ENCODE peak calls at places on chromosomes 5 and 9, in four cellular contexts. One of them, this sample, is unnamed.

GRCh38 chr5:175657593-175658271 is at the start of gene HRH2:
- DNase-seq in AG04449: no peak
- DNase-seq in nephron progenitor cell: peak
- DNase-seq in activated CD8-positive, alpha-beta memory T cell treated with anti-CD3 and anti-CD28 coated beads, Interleukin-2, amount 50 U/mL, for 4 hours: peak
- DNase-seq in this sample: no peak

GRCh38 chr5:176739461-176740051 is 70.8 kb upstream of the UNC5A start:
- DNase-seq in AG04449: no peak
- DNase-seq in nephron progenitor cell: no peak
- DNase-seq in activated CD8-positive, alpha-beta memory T cell treated with anti-CD3 and anti-CD28 coated beads, Interleukin-2, amount 50 U/mL, for 4 hours: no peak
- DNase-seq in this sample: peak

GRCh38 chr5:122500245-122501086 is 188.4 kb downstream of the SNCAIP start:
- DNase-seq in AG04449: no peak
- DNase-seq in nephron progenitor cell: peak
- DNase-seq in activated CD8-positive, alpha-beta memory T cell treated with anti-CD3 and anti-CD28 coated beads, Interleukin-2, amount 50 U/mL, for 4 hours: no peak
- DNase-seq in this sample: peak

GRCh38 chr9:115814081-115814480 is 339.5 kb upstream of the PAPPA start:
- DNase-seq in AG04449: no peak
- DNase-seq in nephron progenitor cell: no peak
- DNase-seq in activated CD8-positive, alpha-beta memory T cell treated with anti-CD3 and anti-CD28 coated beads, Interleukin-2, amount 50 U/mL, for 4 hours: no peak
- DNase-seq in this sample: no peak

GRCh38 chr5:151068571-151069197 is 12.2 kb downstream of the TNIP1 start:
- DNase-seq in AG04449: no peak
- DNase-seq in nephron progenitor cell: no peak
- DNase-seq in activated CD8-positive, alpha-beta memory T cell treated with anti-CD3 and anti-CD28 coated beads, Interleukin-2, amount 50 U/mL, for 4 hours: no peak
- DNase-seq in this sample: no peak

GRCh38 chr9:37497320-37497719 is 11.6 kb downstream of the POLR1E start:
- DNase-seq in AG04449: no peak
- DNase-seq in nephron progenitor cell: no peak
- DNase-seq in activated CD8-positive, alpha-beta memory T cell treated with anti-CD3 and anti-CD28 coated beads, Interleukin-2, amount 50 U/mL, for 4 hours: no peak
- DNase-seq in this sample: no peak

GRCh38 chr9:93965830-93966577 is 10.8 kb upstream of the BARX1 start:
- DNase-seq in AG04449: no peak
- DNase-seq in nephron progenitor cell: no peak
- DNase-seq in activated CD8-positive, alpha-beta memory T cell treated with anti-CD3 and anti-CD28 coated beads, Interleukin-2, amount 50 U/mL, for 4 hours: no peak
- DNase-seq in this sample: no peak

GRCh38 chr9:94945191-94946144 is 219.0 kb downstream of the AOPEP start:
- DNase-seq in AG04449: peak
- DNase-seq in nephron progenitor cell: no peak
- DNase-seq in activated CD8-positive, alpha-beta memory T cell treated with anti-CD3 and anti-CD28 coated beads, Interleukin-2, amount 50 U/mL, for 4 hours: no peak
- DNase-seq in this sample: peak

GRCh38 chr9:70987986-70988385 is 133.4 kb downstream of the TRPM3 start:
- DNase-seq in AG04449: peak
- DNase-seq in nephron progenitor cell: no peak
- DNase-seq in activated CD8-positive, alpha-beta memory T cell treated with anti-CD3 and anti-CD28 coated beads, Interleukin-2, amount 50 U/mL, for 4 hours: no peak
- DNase-seq in this sample: no peak

GRCh38 chr5:158979749-158980521 is 119.8 kb downstream of the EBF1 start:
- DNase-seq in AG04449: no peak
- DNase-seq in nephron progenitor cell: no peak
- DNase-seq in activated CD8-positive, alpha-beta memory T cell treated with anti-CD3 and anti-CD28 coated beads, Interleukin-2, amount 50 U/mL, for 4 hours: no peak
- DNase-seq in this sample: peak

GRCh38 chr5:55407984-55408383 is 100.2 kb downstream of the MTREX start:
- DNase-seq in AG04449: no peak
- DNase-seq in nephron progenitor cell: no peak
- DNase-seq in activated CD8-positive, alpha-beta memory T cell treated with anti-CD3 and anti-CD28 coated beads, Interleukin-2, amount 50 U/mL, for 4 hours: no peak
- DNase-seq in this sample: no peak

GRCh38 chr9:137127301-137128157 is 11.4 kb upstream of the GRIN1 start:
- DNase-seq in AG04449: no peak
- DNase-seq in nephron progenitor cell: no peak
- DNase-seq in activated CD8-positive, alpha-beta memory T cell treated with anti-CD3 and anti-CD28 coated beads, Interleukin-2, amount 50 U/mL, for 4 hours: no peak
- DNase-seq in this sample: peak

GRCh38 chr5:117713585-117714198 is 1139.1 kb upstream of the SEMA6A start:
- DNase-seq in AG04449: no peak
- DNase-seq in nephron progenitor cell: no peak
- DNase-seq in activated CD8-positive, alpha-beta memory T cell treated with anti-CD3 and anti-CD28 coated beads, Interleukin-2, amount 50 U/mL, for 4 hours: no peak
- DNase-seq in this sample: no peak

GRCh38 chr5:141494761-141495455 is 6.0 kb downstream of the PCDHGC5 start:
- DNase-seq in AG04449: no peak
- DNase-seq in nephron progenitor cell: peak
- DNase-seq in activated CD8-positive, alpha-beta memory T cell treated with anti-CD3 and anti-CD28 coated beads, Interleukin-2, amount 50 U/mL, for 4 hours: no peak
- DNase-seq in this sample: no peak

GRCh38 chr9:91773166-91773565 is 176.9 kb downstream of the ROR2 start:
- DNase-seq in AG04449: no peak
- DNase-seq in nephron progenitor cell: no peak
- DNase-seq in activated CD8-positive, alpha-beta memory T cell treated with anti-CD3 and anti-CD28 coated beads, Interleukin-2, amount 50 U/mL, for 4 hours: no peak
- DNase-seq in this sample: no peak

GRCh38 chr5:111930905-111931461 is 174.0 kb upstream of the NREP start:
- DNase-seq in AG04449: no peak
- DNase-seq in nephron progenitor cell: no peak
- DNase-seq in activated CD8-positive, alpha-beta memory T cell treated with anti-CD3 and anti-CD28 coated beads, Interleukin-2, amount 50 U/mL, for 4 hours: no peak
- DNase-seq in this sample: no peak

GRCh38 chr9:68575821-68576220 is 35.1 kb upstream of the TMEM252 start:
- DNase-seq in AG04449: no peak
- DNase-seq in nephron progenitor cell: no peak
- DNase-seq in activated CD8-positive, alpha-beta memory T cell treated with anti-CD3 and anti-CD28 coated beads, Interleukin-2, amount 50 U/mL, for 4 hours: no peak
- DNase-seq in this sample: no peak

GRCh38 chr5:10537614-10538013 is 26.3 kb upstream of the ANKRD33B start:
- DNase-seq in AG04449: no peak
- DNase-seq in nephron progenitor cell: no peak
- DNase-seq in activated CD8-positive, alpha-beta memory T cell treated with anti-CD3 and anti-CD28 coated beads, Interleukin-2, amount 50 U/mL, for 4 hours: no peak
- DNase-seq in this sample: peak

GRCh38 chr9:134295746-134296250 is 30.5 kb upstream of the RXRA start:
- DNase-seq in AG04449: no peak
- DNase-seq in nephron progenitor cell: no peak
- DNase-seq in activated CD8-positive, alpha-beta memory T cell treated with anti-CD3 and anti-CD28 coated beads, Interleukin-2, amount 50 U/mL, for 4 hours: no peak
- DNase-seq in this sample: no peak

GRCh38 chr5:78753093-78753531 is 104.5 kb upstream of the LHFPL2 start:
- DNase-seq in AG04449: peak
- DNase-seq in nephron progenitor cell: no peak
- DNase-seq in activated CD8-positive, alpha-beta memory T cell treated with anti-CD3 and anti-CD28 coated beads, Interleukin-2, amount 50 U/mL, for 4 hours: no peak
- DNase-seq in this sample: no peak

GRCh38 chr9:34710023-34710422 is at the start of gene CCL21:
- DNase-seq in AG04449: no peak
- DNase-seq in nephron progenitor cell: no peak
- DNase-seq in activated CD8-positive, alpha-beta memory T cell treated with anti-CD3 and anti-CD28 coated beads, Interleukin-2, amount 50 U/mL, for 4 hours: no peak
- DNase-seq in this sample: no peak

GRCh38 chr9:129783516-129784361 is 19.2 kb upstream of the TOR1B start:
- DNase-seq in AG04449: no peak
- DNase-seq in nephron progenitor cell: peak
- DNase-seq in activated CD8-positive, alpha-beta memory T cell treated with anti-CD3 and anti-CD28 coated beads, Interleukin-2, amount 50 U/mL, for 4 hours: peak
- DNase-seq in this sample: peak

GRCh38 chr5:35009657-35010056 is 38.1 kb downstream of the AGXT2 start:
- DNase-seq in AG04449: no peak
- DNase-seq in nephron progenitor cell: no peak
- DNase-seq in activated CD8-positive, alpha-beta memory T cell treated with anti-CD3 and anti-CD28 coated beads, Interleukin-2, amount 50 U/mL, for 4 hours: no peak
- DNase-seq in this sample: no peak

GRCh38 chr9:22446950-22447606 is 454 bp downstream of the DMRTA1 start:
- DNase-seq in AG04449: no peak
- DNase-seq in nephron progenitor cell: peak
- DNase-seq in activated CD8-positive, alpha-beta memory T cell treated with anti-CD3 and anti-CD28 coated beads, Interleukin-2, amount 50 U/mL, for 4 hours: peak
- DNase-seq in this sample: peak

GRCh38 chr5:3905521-3905920 is 309.9 kb downstream of the IRX1 start:
- DNase-seq in AG04449: no peak
- DNase-seq in nephron progenitor cell: no peak
- DNase-seq in activated CD8-positive, alpha-beta memory T cell treated with anti-CD3 and anti-CD28 coated beads, Interleukin-2, amount 50 U/mL, for 4 hours: no peak
- DNase-seq in this sample: no peak

GRCh38 chr5:145824040-145824439 is 11.1 kb downstream of the PRELID2 start:
- DNase-seq in AG04449: no peak
- DNase-seq in nephron progenitor cell: no peak
- DNase-seq in activated CD8-positive, alpha-beta memory T cell treated with anti-CD3 and anti-CD28 coated beads, Interleukin-2, amount 50 U/mL, for 4 hours: no peak
- DNase-seq in this sample: no peak

GRCh38 chr9:92146610-92147009 is 31.4 kb upstream of the SPTLC1 start:
- DNase-seq in AG04449: no peak
- DNase-seq in nephron progenitor cell: no peak
- DNase-seq in activated CD8-positive, alpha-beta memory T cell treated with anti-CD3 and anti-CD28 coated beads, Interleukin-2, amount 50 U/mL, for 4 hours: no peak
- DNase-seq in this sample: no peak

This sample was measured in BE2C.